ENCODE peak calls at places on chromosomes 16 and 17, in eight cellular contexts. P is caudate nucleus, H is spleen, S is amygdala, N is globus pallidus, Z is body of pancreas, G is DND-41, I is Right ventricle myocardium superior. L is an unnamed sample.

GRCh38 chr16:19330801-19331484 is 45.4 kb downstream of the CLEC19A start:
- DNase-seq in P (no peak), H (no peak), S (peak), N (peak), Z (no peak), G (no peak), I (no peak), L (no peak)

GRCh38 chr16:27646811-27647210 is 96.9 kb downstream of the KATNIP start:
- DNase-seq in P (peak), H (no peak), S (no peak), N (no peak), Z (no peak), G (no peak), I (no peak), L (no peak)

GRCh38 chr17:69501591-69502468 is 87.3 kb downstream of the MAP2K6 start:
- DNase-seq in P (no peak), H (no peak), S (no peak), N (peak), Z (peak), G (no peak), I (no peak), L (peak)

GRCh38 chr16:69772560-69773254 is 10.6 kb downstream of the WWP2 start:
- DNase-seq in P (no peak), H (no peak), S (no peak), N (no peak), Z (no peak), G (no peak), I (no peak), L (no peak)

GRCh38 chr17:27586203-27586701 is 44.7 kb upstream of the LGALS9 start:
- DNase-seq in P (no peak), H (no peak), S (no peak), N (no peak), Z (no peak), G (no peak), I (no peak), L (no peak)

GRCh38 chr16:19110537-19111391 is 3.0 kb upstream of the ITPRIPL2 start:
- DNase-seq in P (no peak), H (no peak), S (no peak), N (no peak), Z (peak), G (no peak), I (no peak), L (no peak)

GRCh38 chr17:79940381-79941087 is 95.1 kb downstream of the TBC1D16 start:
- DNase-seq in P (no peak), H (peak), S (no peak), N (no peak), Z (no peak), G (no peak), I (peak), L (no peak)

GRCh38 chr17:3984719-3985444 is 20.6 kb upstream of the ATP2A3 start:
- DNase-seq in P (no peak), H (no peak), S (no peak), N (no peak), Z (no peak), G (no peak), I (no peak), L (no peak)

GRCh38 chr16:11100239-11100750 is 155.7 kb downstream of the SOCS1 start:
- DNase-seq in P (no peak), H (no peak), S (no peak), N (peak), Z (no peak), G (no peak), I (peak), L (peak)

GRCh38 chr16:4914528-4915225 is 22.3 kb downstream of the PPL start:
- DNase-seq in P (no peak), H (no peak), S (no peak), N (no peak), Z (no peak), G (no peak), I (no peak), L (no peak)